ENCODE peak calls at places on chromosomes 5 and 9, in six cellular contexts. T, H, L, Z, B and N are unnamed samples.

GRCh38 chr9:137832830-137833590 is 44.6 kb upstream of the CACNA1B start:
- DNase-seq in T (no peak), H (no peak), L (no peak), Z (no peak), B (no peak), N (no peak)

GRCh38 chr5:127950707-127951356 is 132.7 kb upstream of the SLC12A2 start:
- DNase-seq in T (no peak), H (no peak), L (no peak), Z (no peak), B (no peak), N (no peak)

GRCh38 chr9:134501266-134502181 is 140.1 kb upstream of the COL5A1 start:
- DNase-seq in T (no peak), H (no peak), L (no peak), Z (peak; percentile 7), B (no peak), N (no peak)

GRCh38 chr9:136204838-136205706 is at the start of gene LHX3:
- DNase-seq in T (no peak), H (peak; percentile 62), L (no peak), Z (peak; percentile 39), B (no peak), N (no peak)

GRCh38 chr9:138096192-138096845 is 218.7 kb downstream of the CACNA1B start:
- DNase-seq in T (no peak), H (no peak), L (no peak), Z (no peak), B (no peak), N (no peak)

GRCh38 chr5:128062172-128062746 is 21.3 kb upstream of the SLC12A2 start:
- DNase-seq in T (no peak), H (peak; percentile 63), L (no peak), Z (no peak), B (no peak), N (no peak)

GRCh38 chr5:17203329-17204132 is 13.9 kb upstream of the BASP1 start:
- DNase-seq in T (peak; percentile 41), H (peak; percentile 88), L (peak; percentile 80), Z (no peak), B (peak; percentile 84), N (no peak)

GRCh38 chr9:109401169-109401989 is 80.5 kb upstream of the EPB41L4B start:
- DNase-seq in T (peak; percentile 44), H (peak; percentile 72), L (peak; percentile 57), Z (no peak), B (peak; percentile 34), N (no peak)

GRCh38 chr5:123795688-123796087 is 283.7 kb downstream of the CSNK1G3 start:
- DNase-seq in T (no peak), H (no peak), L (no peak), Z (no peak), B (no peak), N (no peak)

GRCh38 chr9:131449276-131449675 is 53.4 kb upstream of the POMT1 start:
- DNase-seq in T (no peak), H (no peak), L (no peak), Z (no peak), B (no peak), N (no peak)

GRCh38 chr9:134390947-134391318 is 64.7 kb downstream of the RXRA start:
- DNase-seq in T (no peak), H (no peak), L (no peak), Z (no peak), B (no peak), N (no peak)

GRCh38 chr9:71806916-71807315 is 38.6 kb upstream of the CEMIP2 start:
- DNase-seq in T (peak; percentile 54), H (peak; percentile 74), L (peak; percentile 88), Z (peak; percentile 48), B (peak; percentile 65), N (peak; percentile 26)

GRCh38 chr9:37026085-37026935 is 7.8 kb downstream of the PAX5 start:
- DNase-seq in T (peak; percentile 66), H (no peak), L (peak; percentile 42), Z (peak; percentile 26), B (peak; percentile 16), N (no peak)

GRCh38 chr5:141934099-141934844 is 10.6 kb downstream of the DELE1 start:
- DNase-seq in T (peak; percentile 50), H (no peak), L (no peak), Z (no peak), B (peak; percentile 82), N (no peak)

GRCh38 chr9:75457474-75458011 is 369.2 kb downstream of the OSTF1 start:
- DNase-seq in T (no peak), H (no peak), L (no peak), Z (no peak), B (no peak), N (no peak)

GRCh38 chr9:91047529-91047928 is 245.9 kb downstream of the SYK start:
- DNase-seq in T (no peak), H (no peak), L (no peak), Z (no peak), B (no peak), N (no peak)

GRCh38 chr9:123834218-123834906 is 95.6 kb downstream of the DENND1A start:
- DNase-seq in T (peak; percentile 20), H (no peak), L (no peak), Z (no peak), B (peak; percentile 8), N (no peak)

GRCh38 chr5:8829322-8830029 is 716.4 kb downstream of the SEMA5A start:
- DNase-seq in T (no peak), H (peak; percentile 96), L (no peak), Z (no peak), B (no peak), N (no peak)

GRCh38 chr5:60382761-60383160 is 317.2 kb downstream of the DEPDC1B start:
- DNase-seq in T (no peak), H (peak; percentile 69), L (peak; percentile 32), Z (no peak), B (peak; percentile 40), N (no peak)

GRCh38 chr5:67657055-67657454 is 460.5 kb upstream of the CD180 start:
- DNase-seq in T (no peak), H (no peak), L (no peak), Z (no peak), B (no peak), N (no peak)

GRCh38 chr5:56211298-56211865 is 21.7 kb downstream of the ANKRD55 start:
- DNase-seq in T (no peak), H (peak; percentile 90), L (no peak), Z (no peak), B (no peak), N (no peak)

GRCh38 chr9:112013261-112013660 is 116.6 kb downstream of the UGCG start:
- DNase-seq in T (no peak), H (no peak), L (no peak), Z (no peak), B (no peak), N (no peak)

GRCh38 chr5:111762895-111763294 is 5.9 kb upstream of the NREP start:
- DNase-seq in T (no peak), H (no peak), L (no peak), Z (no peak), B (no peak), N (no peak)

GRCh38 chr5:177357459-177358332 is at the start of gene RGS14:
- DNase-seq in T (peak; percentile 24), H (no peak), L (peak; percentile 94), Z (peak; percentile 71), B (no peak), N (peak; percentile 58)

GRCh38 chr5:151219138-151219537 is 4.8 kb downstream of the CCDC69 start:
- DNase-seq in T (no peak), H (no peak), L (no peak), Z (no peak), B (no peak), N (no peak)

GRCh38 chr5:108602830-108603229 is 144.9 kb upstream of the FER start:
- DNase-seq in T (no peak), H (no peak), L (no peak), Z (no peak), B (no peak), N (no peak)

GRCh38 chr5:150054569-150054968 is 31.8 kb downstream of the CSF1R start:
- DNase-seq in T (no peak), H (no peak), L (no peak), Z (no peak), B (no peak), N (no peak)

GRCh38 chr9:89179535-89179919 is 909 bp upstream of the SHC3 start:
- DNase-seq in T (no peak), H (peak; percentile 55), L (no peak), Z (no peak), B (peak; percentile 4), N (no peak)